ENCODE peak calls at places on chromosomes 4 and X, in nine cellular contexts. One of them, this sample, is unnamed.

GRCh38 chr4:26346203-26346620 is 25.4 kb downstream of the RBPJ start:
- DNase-seq in MG63: no peak
- DNase-seq in activated T-cell treated with anti-CD3 and anti-CD28 coated beads, Interleukin-2, amount 50 U/mL, for 24 hours: no peak
- DNase-seq in left kidney: no peak
- DNase-seq in NCI-H1436: no peak
- DNase-seq in KBM-7: no peak
- DNase-seq in ovary: no peak
- DNase-seq in B cell: no peak
- DNase-seq in M059J: no peak
- DNase-seq in this sample: no peak

GRCh38 chrX:49273181-49273727 is 3.7 kb downstream of the PPP1R3F start:
- DNase-seq in MG63: no peak
- DNase-seq in left kidney: no peak
- DNase-seq in M059J: no peak
- DNase-seq in B cell: no peak
- DNase-seq in NCI-H1436: no peak
- DNase-seq in KBM-7: peak
- DNase-seq in activated T-cell treated with anti-CD3 and anti-CD28 coated beads, Interleukin-2, amount 50 U/mL, for 24 hours: peak
- DNase-seq in ovary: no peak
- DNase-seq in this sample: no peak

GRCh38 chrX:69060631-69061408 is 104.4 kb downstream of the PJA1 start:
- DNase-seq in B cell: peak
- DNase-seq in NCI-H1436: no peak
- DNase-seq in ovary: peak
- DNase-seq in left kidney: peak
- DNase-seq in M059J: peak
- DNase-seq in MG63: no peak
- DNase-seq in KBM-7: peak
- DNase-seq in activated T-cell treated with anti-CD3 and anti-CD28 coated beads, Interleukin-2, amount 50 U/mL, for 24 hours: no peak
- DNase-seq in this sample: peak

GRCh38 chr4:89099034-89099433 is 12.3 kb upstream of the TIGD2 start:
- DNase-seq in M059J: no peak
- DNase-seq in ovary: no peak
- DNase-seq in left kidney: no peak
- DNase-seq in B cell: no peak
- DNase-seq in activated T-cell treated with anti-CD3 and anti-CD28 coated beads, Interleukin-2, amount 50 U/mL, for 24 hours: no peak
- DNase-seq in NCI-H1436: no peak
- DNase-seq in KBM-7: no peak
- DNase-seq in MG63: no peak
- DNase-seq in this sample: no peak

GRCh38 chr4:158003212-158003611 is 169.6 kb downstream of the GASK1B start:
- DNase-seq in left kidney: no peak
- DNase-seq in MG63: no peak
- DNase-seq in B cell: no peak
- DNase-seq in M059J: no peak
- DNase-seq in ovary: no peak
- DNase-seq in KBM-7: peak
- DNase-seq in NCI-H1436: no peak
- DNase-seq in activated T-cell treated with anti-CD3 and anti-CD28 coated beads, Interleukin-2, amount 50 U/mL, for 24 hours: no peak
- DNase-seq in this sample: no peak

GRCh38 chr4:42278709-42279324 is 118.5 kb upstream of the SHISA3 start:
- DNase-seq in left kidney: no peak
- DNase-seq in KBM-7: no peak
- DNase-seq in NCI-H1436: no peak
- DNase-seq in MG63: no peak
- DNase-seq in B cell: no peak
- DNase-seq in ovary: no peak
- DNase-seq in M059J: no peak
- DNase-seq in activated T-cell treated with anti-CD3 and anti-CD28 coated beads, Interleukin-2, amount 50 U/mL, for 24 hours: no peak
- DNase-seq in this sample: no peak

GRCh38 chr4:126495163-126495752 is 1137.5 kb upstream of the INTU start:
- DNase-seq in ovary: no peak
- DNase-seq in left kidney: no peak
- DNase-seq in M059J: no peak
- DNase-seq in MG63: no peak
- DNase-seq in B cell: no peak
- DNase-seq in KBM-7: no peak
- DNase-seq in activated T-cell treated with anti-CD3 and anti-CD28 coated beads, Interleukin-2, amount 50 U/mL, for 24 hours: no peak
- DNase-seq in NCI-H1436: no peak
- DNase-seq in this sample: no peak

GRCh38 chr4:106315476-106315967 is 487 bp downstream of the TBCK start:
- DNase-seq in NCI-H1436: peak
- DNase-seq in KBM-7: peak
- DNase-seq in B cell: no peak
- DNase-seq in left kidney: no peak
- DNase-seq in ovary: no peak
- DNase-seq in M059J: peak
- DNase-seq in MG63: no peak
- DNase-seq in activated T-cell treated with anti-CD3 and anti-CD28 coated beads, Interleukin-2, amount 50 U/mL, for 24 hours: no peak
- DNase-seq in this sample: no peak

GRCh38 chr4:127224556-127224955 is 408.2 kb upstream of the INTU start:
- DNase-seq in activated T-cell treated with anti-CD3 and anti-CD28 coated beads, Interleukin-2, amount 50 U/mL, for 24 hours: no peak
- DNase-seq in left kidney: no peak
- DNase-seq in B cell: no peak
- DNase-seq in M059J: no peak
- DNase-seq in KBM-7: no peak
- DNase-seq in ovary: no peak
- DNase-seq in NCI-H1436: no peak
- DNase-seq in MG63: no peak
- DNase-seq in this sample: no peak

GRCh38 chrX:48569958-48570357 is 4.3 kb upstream of the RBM3 start:
- DNase-seq in left kidney: no peak
- DNase-seq in activated T-cell treated with anti-CD3 and anti-CD28 coated beads, Interleukin-2, amount 50 U/mL, for 24 hours: no peak
- DNase-seq in MG63: peak
- DNase-seq in M059J: peak
- DNase-seq in KBM-7: peak
- DNase-seq in B cell: no peak
- DNase-seq in NCI-H1436: no peak
- DNase-seq in ovary: no peak
- DNase-seq in this sample: no peak

GRCh38 chr4:40788338-40788737 is 38.6 kb downstream of the NSUN7 start:
- DNase-seq in KBM-7: no peak
- DNase-seq in M059J: no peak
- DNase-seq in left kidney: no peak
- DNase-seq in activated T-cell treated with anti-CD3 and anti-CD28 coated beads, Interleukin-2, amount 50 U/mL, for 24 hours: no peak
- DNase-seq in B cell: no peak
- DNase-seq in NCI-H1436: no peak
- DNase-seq in ovary: no peak
- DNase-seq in MG63: no peak
- DNase-seq in this sample: no peak